ENCODE peak calls at places on chromosomes 1 and 21, in seven cellular contexts. L is osteoblast, D is heart right ventricle, E is NCI-H1436, U is hepatic stellate cell, B is HAP-1, S is amniotic stem cell. P is an unnamed sample.

GRCh38 chr21:26844258-26845065 is 747 bp downstream of the ADAMTS1 start:
- DNase-seq in L (peak; percentile 29), D (peak; percentile 68), E (no peak), U (peak; percentile 27), B (peak; percentile 19), S (no peak), P (no peak)

GRCh38 chr1:115706774-115707425 is 61.6 kb downstream of the CASQ2 start:
- DNase-seq in L (peak; percentile 75), D (no peak), E (peak; percentile 56), U (peak; percentile 23), B (peak; percentile 36), S (peak; percentile 52), P (no peak)

GRCh38 chr1:3630914-3631313 is 6.1 kb downstream of the TPRG1L start:
- DNase-seq in L (peak; percentile 81), D (no peak), E (no peak), U (no peak), B (no peak), S (no peak), P (no peak)

GRCh38 chr1:62175568-62176179 is 19.0 kb upstream of the L1TD1 start:
- DNase-seq in L (no peak), D (peak; percentile 32), E (peak; percentile 60), U (peak; percentile 29), B (peak; percentile 64), S (peak; percentile 35), P (no peak)

GRCh38 chr1:156804572-156805243 is 11.9 kb downstream of the SH2D2A start:
- DNase-seq in L (peak; percentile 54), D (no peak), E (peak; percentile 22), U (no peak), B (no peak), S (no peak), P (no peak)

GRCh38 chr1:1752671-1753606 is 25.3 kb downstream of the NADK start:
- DNase-seq in L (peak; percentile 66), D (no peak), E (no peak), U (no peak), B (no peak), S (no peak), P (no peak)

GRCh38 chr1:172914517-172915144 is 136.1 kb downstream of the TNFSF18 start:
- DNase-seq in L (no peak), D (no peak), E (no peak), U (no peak), B (no peak), S (no peak), P (no peak)

GRCh38 chr1:222712253-222713090 is at the start of the genes AIDA and BROX:
- DNase-seq in L (peak; percentile 96), D (peak; percentile 96), E (peak; percentile 89), U (peak; percentile 89), B (peak; percentile 79), S (peak; percentile 65), P (peak; percentile 88)

GRCh38 chr21:33047231-33047630 is 21.5 kb downstream of the OLIG2 start:
- DNase-seq in L (peak; percentile 89), D (no peak), E (no peak), U (no peak), B (no peak), S (no peak), P (no peak)

GRCh38 chr1:23545851-23546250 is 13.4 kb downstream of the ID3 start:
- DNase-seq in L (no peak), D (no peak), E (no peak), U (no peak), B (no peak), S (no peak), P (no peak)

GRCh38 chr1:22673486-22674409 is 20.7 kb downstream of the C1QB start:
- DNase-seq in L (no peak), D (peak; percentile 16), E (peak; percentile 33), U (peak; percentile 68), B (peak; percentile 36), S (no peak), P (peak; percentile 61)

GRCh38 chr1:28860332-28861073 is 48.5 kb downstream of the OPRD1 start:
- DNase-seq in L (peak; percentile 85), D (no peak), E (no peak), U (no peak), B (no peak), S (no peak), P (no peak)

GRCh38 chr1:204714861-204715511 is 29.4 kb upstream of the LRRN2 start:
- DNase-seq in L (peak; percentile 19), D (no peak), E (no peak), U (no peak), B (peak; percentile 82), S (no peak), P (no peak)

GRCh38 chr1:236455242-236455641 is 61.2 kb downstream of the EDARADD start:
- DNase-seq in L (no peak), D (no peak), E (no peak), U (no peak), B (no peak), S (no peak), P (no peak)

GRCh38 chr21:35048706-35049617 is at the start of gene RUNX1:
- DNase-seq in L (peak; percentile 79), D (peak; percentile 25), E (no peak), U (peak; percentile 35), B (no peak), S (no peak), P (no peak)

GRCh38 chr1:57637155-57637554 is 213.3 kb upstream of the DAB1 start:
- DNase-seq in L (no peak), D (no peak), E (no peak), U (peak; percentile 7), B (no peak), S (no peak), P (no peak)